ENCODE peak calls at places on chromosome 21, in four cellular contexts. P is substantia nigra; V is activated CD4-positive, alpha-beta T cell treated with anti-CD3 and anti-CD28 coated beads, Interleukin-2, amount 10 ng/mL, durations not matched to agents 7 days and 5 days; W is NCI-H1092. L is an unnamed sample.

GRCh38 chr21:34702341-34702807 is 33.6 kb downstream of the CLIC6 start:
- DNase-seq in W (no peak), P (peak; percentile 3), V (no peak), L (no peak)

GRCh38 chr21:36422279-36423098 is 37.3 kb downstream of the CHAF1B start:
- DNase-seq in W (no peak), P (no peak), V (peak; percentile 30), L (no peak)

GRCh38 chr21:14926186-14926585 is 138.6 kb downstream of the NRIP1 start:
- DNase-seq in W (no peak), V (no peak), P (no peak), L (no peak)

GRCh38 chr21:45590726-45591618 is 48.7 kb upstream of the SLC19A1 start:
- DNase-seq in V (peak; percentile 43), P (no peak), W (no peak), L (no peak)

GRCh38 chr21:45318556-45319341 is 31.1 kb upstream of the POFUT2 start:
- DNase-seq in P (no peak), V (no peak), W (no peak), L (no peak)

GRCh38 chr21:40315647-40316046 is 448.4 kb downstream of the PCP4 start:
- DNase-seq in P (no peak), V (no peak), W (no peak), L (no peak)

GRCh38 chr21:45983981-45984551 is 2.5 kb downstream of the COL6A1 start:
- DNase-seq in P (no peak), V (no peak), W (peak; percentile 51), L (no peak)

GRCh38 chr21:14080040-14080763 is 130.6 kb downstream of the LIPI start:
- DNase-seq in V (no peak), W (no peak), P (no peak), L (no peak)

GRCh38 chr21:44999428-44999971 is 59.7 kb downstream of the SLX9 start:
- DNase-seq in W (no peak), P (no peak), V (no peak), L (no peak)

L was measured in NCI-H2227 treated with DMSO at 0.1 percent for 48 hours.